ENCODE peak calls at places on chromosomes 5 and 9, in nine cellular contexts. D is heart left ventricle, Y is ovary, F is heart right ventricle, H is hepatocyte, V is transverse colon, C is A549, K is uterus, B is astrocyte. X is an unnamed sample. For H3K4me1, the result is how much of the 10 kb centered on the place peaks cover.

GRCh38 chr5:1542755-1543154 is 19.0 kb upstream of the LPCAT1 start:
- DNase-seq in C (peak), H (no peak), F (no peak), V (peak), B (peak), D (no peak), K (peak), Y (no peak), X (peak)

GRCh38 chr9:6413365-6414263 is 615 bp downstream of the UHRF2 start:
- DNase-seq in F (peak), Y (no peak), K (no peak), B (no peak), C (no peak), H (peak), D (no peak), V (peak), X (peak)

GRCh38 chr9:130235558-130236435 is 29.8 kb upstream of the HMCN2 start:
- DNase-seq in V (peak), B (no peak), H (peak), K (peak), C (peak), F (peak), Y (peak), D (peak), X (peak)

GRCh38 chr9:114906922-114907571 is 23.3 kb downstream of the TNFSF8 start:
- DNase-seq in H (peak), D (no peak), B (peak), K (no peak), C (peak), F (no peak), Y (no peak), V (no peak), X (no peak)

GRCh38 chr5:122948319-122948718 is 88.2 kb downstream of the PPIC start:
- DNase-seq in Y (no peak), K (no peak), V (no peak), B (no peak), D (no peak), C (no peak), H (no peak), F (no peak), X (no peak)

GRCh38 chr5:41527201-41527779 is 16.9 kb upstream of the PLCXD3 start:
- DNase-seq in F (peak), D (peak), K (no peak), V (no peak), H (peak), B (peak), Y (no peak), C (no peak), X (no peak)

GRCh38 chr5:9971301-9971700 is 278.4 kb downstream of the ATPSCKMT start:
- DNase-seq in V (no peak), Y (no peak), B (no peak), C (no peak), D (no peak), H (no peak), F (no peak), K (no peak), X (no peak)

GRCh38 chr5:64585654-64586053 is 79.8 kb downstream of the RGS7BP start:
- DNase-seq in C (no peak), K (no peak), B (no peak), F (no peak), V (no peak), D (no peak), H (no peak), Y (no peak), X (no peak)

GRCh38 chr9:131679261-131680020 is 60.4 kb downstream of the RAPGEF1 start:
- DNase-seq in D (no peak), K (no peak), H (no peak), V (no peak), C (no peak), F (no peak), Y (no peak), B (no peak), X (no peak)

GRCh38 chr9:20225841-20226240 is 396.5 kb downstream of the MLLT3 start:
- DNase-seq in B (no peak), C (no peak), F (no peak), D (no peak), K (no peak), V (no peak), Y (no peak), H (no peak), X (no peak)

GRCh38 chr5:52692039-52692438 is 95.7 kb upstream of the ITGA1 start:
- DNase-seq in V (no peak), F (no peak), K (no peak), H (no peak), D (no peak), B (peak), Y (no peak), C (no peak), X (no peak)

GRCh38 chr9:129697956-129698757 is 32.7 kb downstream of the PRRX2 start:
- DNase-seq in F (peak), C (no peak), H (no peak), K (peak), D (peak), Y (peak), V (peak), B (peak), X (no peak)

GRCh38 chr5:131475416-131476045 is 159.5 kb downstream of the RAPGEF6 start:
- DNase-seq in F (no peak), D (no peak), K (no peak), C (no peak), B (no peak), V (no peak), H (no peak), Y (no peak), X (no peak)

GRCh38 chr5:164203581-164204225 is 698.3 kb downstream of the MAT2B start:
- DNase-seq in V (no peak), Y (no peak), C (no peak), B (peak), D (no peak), F (no peak), K (no peak), H (no peak), X (no peak)

GRCh38 chr5:43514471-43514815 is 505 bp downstream of the C5orf34 start:
- DNase-seq in V (no peak), H (peak), C (peak), B (peak), D (no peak), F (no peak), Y (no peak), K (no peak), X (no peak)

GRCh38 chr9:132792547-132792946 is 85.5 kb downstream of the AK8 start:
- DNase-seq in K (no peak), F (no peak), B (no peak), D (no peak), C (no peak), H (no peak), V (no peak), Y (no peak), X (no peak)

GRCh38 chr5:38342261-38342660 is 83.9 kb downstream of the EGFLAM start:
- DNase-seq in F (no peak), C (no peak), H (no peak), K (no peak), B (no peak), D (no peak), Y (no peak), V (no peak), X (no peak)

GRCh38 chr5:72499730-72500129 is 7.5 kb downstream of the ZNF366 start:
- DNase-seq in B (no peak), H (no peak), F (peak), D (peak), C (no peak), Y (no peak), V (no peak), K (peak), X (no peak)

GRCh38 chr5:56649569-56649968 is 165.8 kb upstream of the MAP3K1 start:
- DNase-seq in V (no peak), D (peak), Y (no peak), C (no peak), F (peak), B (no peak), K (no peak), H (no peak), X (no peak)

GRCh38 chr9:98356326-98356725 is 100.9 kb upstream of the TBC1D2 start:
- DNase-seq in B (no peak), F (no peak), Y (no peak), K (no peak), H (no peak), D (no peak), V (no peak), C (no peak), X (no peak)

GRCh38 chr9:6367128-6367741 is 39.1 kb downstream of the TPD52L3 start:
- DNase-seq in C (no peak), Y (no peak), B (peak), F (no peak), H (no peak), D (no peak), K (no peak), V (no peak), X (no peak)

DNA sequence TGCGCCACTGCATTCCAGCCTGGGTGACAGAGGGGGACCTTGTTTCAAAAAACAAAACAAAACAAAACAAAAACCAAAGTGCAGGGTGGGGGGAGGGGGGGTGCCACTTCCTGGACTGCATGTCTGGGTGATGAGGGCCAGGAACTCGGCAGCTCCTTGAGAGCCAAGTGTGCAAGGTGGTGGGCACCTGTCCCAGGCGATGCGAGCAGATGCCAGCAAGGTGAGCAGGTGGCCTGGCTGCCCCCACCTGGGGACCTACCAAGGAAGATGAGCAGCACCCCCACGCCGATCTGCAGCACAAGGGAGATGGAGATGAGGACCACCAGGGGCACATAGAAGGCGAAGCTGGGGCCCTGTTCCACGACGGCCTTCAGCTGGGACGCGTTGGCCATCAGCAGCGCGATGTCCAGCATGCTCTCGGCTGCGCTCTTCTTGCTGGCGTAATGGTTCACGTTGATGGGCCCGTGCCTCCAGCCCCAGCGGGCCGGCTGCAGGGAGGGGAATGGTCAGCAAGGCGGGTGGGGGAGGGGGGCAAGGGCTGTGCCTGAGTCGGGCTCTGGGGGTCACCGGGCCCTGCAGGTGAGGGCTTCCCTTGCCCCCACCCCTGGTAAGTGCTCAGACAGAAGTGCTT is 7.8 kb downstream of the NINJ1 start:
- DNase-seq in H (no peak), V (peak), B (no peak), K (peak), Y (peak), D (no peak), C (no peak), F (no peak), X (peak)
- H3K4me1 ChIP-seq in H (under half), V (under half), B (under half), K (under half), Y (under half), D (half or more), C (under half), F (under half), X (under half)

GRCh38 chr9:2872941-2873323 is 29.0 kb upstream of the PUM3 start:
- DNase-seq in Y (no peak), V (no peak), K (no peak), H (no peak), D (no peak), F (no peak), B (no peak), C (no peak), X (no peak)
- TF ChIP-seq CTCF in Y (no peak), V (no peak), K (no peak), H (no peak), D (no peak), F (no peak), B (no peak), C (no peak), X (no peak)

DNA sequence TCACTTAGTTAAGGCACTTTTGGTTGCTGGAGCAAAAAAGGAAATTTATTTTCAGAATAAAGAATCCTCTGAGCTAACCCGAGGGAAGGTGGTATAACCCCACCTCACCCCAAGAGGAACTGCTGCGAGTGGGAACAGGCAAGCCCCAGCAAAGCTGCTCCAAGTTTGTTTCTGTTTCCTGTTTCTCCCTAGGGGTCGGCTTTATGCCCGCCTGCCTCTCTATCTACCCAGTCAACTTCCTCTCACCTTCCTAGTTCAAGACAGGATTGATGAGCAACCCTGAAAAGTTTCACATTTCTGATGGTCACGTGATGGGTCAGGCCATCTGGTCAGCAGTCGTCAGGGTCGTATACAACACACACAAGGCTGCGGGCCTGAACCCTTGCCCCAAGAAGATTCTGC is 31.1 kb downstream of the TRIO start:
- DNase-seq in V (no peak), C (no peak), D (no peak), B (no peak), H (no peak), K (no peak), Y (no peak), F (no peak), X (no peak)
- H3K4me1 ChIP-seq in V (under half), C (half or more), D (under half), B (half or more), H (under half), K (under half), Y (under half), F (under half), X (under half)

GRCh38 chr9:121023064-121023463 is 27.0 kb downstream of the C5 start:
- DNase-seq in V (no peak), C (peak), D (no peak), Y (no peak), K (no peak), H (no peak), F (no peak), B (peak), X (no peak)
- TF ChIP-seq CTCF in V (no peak), C (peak), D (no peak), Y (no peak), K (no peak), H (no peak), F (no peak), B (no peak), X (no peak)

DNA sequence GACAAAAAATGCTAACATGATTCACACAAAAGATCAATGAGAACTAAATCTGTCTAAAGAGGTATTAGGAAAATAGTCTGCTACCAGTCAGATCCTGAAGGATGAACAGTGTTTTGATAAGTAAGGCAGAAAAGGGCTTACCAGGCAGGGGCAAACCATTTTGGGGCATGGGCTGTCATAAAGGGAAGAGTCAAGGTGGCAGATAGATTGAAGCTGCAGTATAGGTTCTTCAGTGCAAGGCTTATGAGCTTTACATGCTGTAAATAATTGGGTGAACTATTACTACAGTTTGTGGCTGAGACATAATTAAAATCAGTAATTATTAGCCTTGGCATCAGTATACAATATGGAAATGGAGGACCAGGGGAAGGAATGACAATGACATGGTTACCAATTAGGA is 21.8 kb downstream of the CSNK1A1 start:
- DNase-seq in D (no peak), K (no peak), B (no peak), F (no peak), V (no peak), H (no peak), C (no peak), Y (no peak), X (no peak)
- H3K4me1 ChIP-seq in D (half or more), K (under half), B (under half), F (under half), V (under half), H (under half), C (under half), Y (under half), X (half or more)

GRCh38 chr5:179873176-179873575 is 14.6 kb upstream of the MRNIP start:
- DNase-seq in H (no peak), D (no peak), K (no peak), Y (no peak), F (no peak), B (no peak), C (no peak), V (no peak), X (no peak)

GRCh38 chr5:179873711-179874110 is 15.1 kb upstream of the MRNIP start:
- DNase-seq in Y (no peak), F (no peak), D (no peak), H (no peak), K (no peak), V (no peak), C (no peak), B (no peak), X (no peak)

GRCh38 chr5:179874136-179874535 is 15.5 kb upstream of the MRNIP start:
- DNase-seq in B (no peak), F (no peak), V (no peak), Y (no peak), C (no peak), D (no peak), H (no peak), K (no peak), X (no peak)

GRCh38 chr5:179875741-179876667 is 17.4 kb upstream of the MRNIP start:
- DNase-seq in Y (no peak), H (no peak), C (no peak), F (no peak), K (no peak), B (no peak), D (no peak), V (no peak), X (no peak)

GRCh38 chr5:179874536-179875292 is 16.1 kb upstream of the MRNIP start:
- DNase-seq in B (no peak), D (no peak), K (no peak), Y (no peak), H (no peak), V (no peak), C (no peak), F (no peak), X (no peak)
- TF ChIP-seq CTCF in B (no peak), D (no peak), K (no peak), Y (no peak), H (no peak), V (no peak), C (no peak), F (no peak), X (no peak)

GRCh38 chr5:172920447-172920849 is 38.8 kb upstream of the RPL26L1 start:
- DNase-seq in Y (no peak), V (no peak), B (peak), D (no peak), K (peak), F (no peak), C (peak), H (peak), X (no peak)

GRCh38 chr5:172919525-172920446 is 39.4 kb upstream of the RPL26L1 start:
- DNase-seq in C (no peak), H (no peak), K (peak), F (peak), B (peak), D (peak), Y (no peak), V (peak), X (no peak)

GRCh38 chr5:172920995-172921394 is 38.2 kb upstream of the RPL26L1 start:
- DNase-seq in D (no peak), K (no peak), H (no peak), F (no peak), V (no peak), C (no peak), Y (no peak), B (no peak), X (no peak)

GRCh38 chr5:172915514-172915913 is 43.7 kb upstream of the RPL26L1 start:
- DNase-seq in K (no peak), Y (no peak), B (no peak), D (no peak), H (no peak), F (no peak), C (no peak), V (no peak), X (no peak)

GRCh38 chr5:172918421-172919371 is 40.5 kb upstream of the RPL26L1 start:
- DNase-seq in C (no peak), D (no peak), H (no peak), K (no peak), B (no peak), Y (no peak), V (peak), F (no peak), X (no peak)
- H3K4me1 ChIP-seq in C (half or more), D (under half), H (under half), K (under half), B (under half), Y (under half), V (under half), F (under half), X (under half)

GRCh38 chr9:134168731-134169130 is 4.4 kb upstream of the RNU6ATAC start:
- DNase-seq in D (no peak), H (no peak), C (no peak), B (no peak), F (no peak), V (no peak), Y (no peak), K (no peak), X (no peak)
- TF ChIP-seq CTCF in D (no peak), H (peak), C (no peak), B (peak), F (no peak), V (no peak), Y (no peak), K (no peak), X (no peak)

X was measured in upper lobe of right lung.